ENCODE peak calls at places on chromosomes 6 and 20, in nine cellular contexts. B is breast epithelium, T is body of pancreas, A is adrenal gland, R is cardiac muscle cell, V is fibroblast of lung, U is iPS DF 6.9, J is uterus, H is neural progenitor cell. F is an unnamed sample.

GRCh38 chr6:100663219-100663863 is 198.6 kb upstream of the SIM1 start:
- DNase-seq in J (no peak), U (no peak), V (peak; percentile 91), H (no peak), T (no peak), B (no peak), A (no peak), R (no peak), F (no peak)

GRCh38 chr6:27767851-27768250 is 144.3 kb downstream of the OR2B2 start:
- DNase-seq in R (no peak), U (no peak), J (no peak), V (no peak), B (no peak), A (no peak), H (no peak), T (no peak), F (no peak)

GRCh38 chr20:58649288-58650180 is 1.5 kb upstream of the STX16 start:
- DNase-seq in V (no peak), A (peak; percentile 26), J (no peak), B (no peak), R (peak; percentile 42), U (no peak), H (peak; percentile 51), T (peak; percentile 31), F (peak; percentile 34)

GRCh38 chr20:1964659-1965405 is 29.0 kb downstream of the PDYN start:
- DNase-seq in J (no peak), H (peak; percentile 58), A (no peak), T (no peak), V (no peak), U (no peak), R (no peak), B (peak; percentile 13), F (no peak)

GRCh38 chr6:142706200-142706599 is 238.8 kb downstream of the HIVEP2 start:
- DNase-seq in R (no peak), U (no peak), T (no peak), A (no peak), B (no peak), H (no peak), J (no peak), V (no peak), F (no peak)

GRCh38 chr20:47438464-47439381 is 63.0 kb upstream of the NCOA3 start:
- DNase-seq in U (no peak), J (no peak), B (peak; percentile 37), R (no peak), A (no peak), H (no peak), T (no peak), V (peak; percentile 61), F (no peak)

GRCh38 chr6:93721386-93722048 is 302.2 kb upstream of the EPHA7 start:
- DNase-seq in U (peak; percentile 67), B (no peak), R (peak; percentile 60), J (no peak), V (peak; percentile 6), A (no peak), H (peak; percentile 77), T (no peak), F (no peak)

GRCh38 chr6:55670850-55671413 is 91.9 kb upstream of the HMGCLL1 start:
- DNase-seq in A (no peak), R (no peak), T (no peak), B (no peak), U (no peak), J (no peak), H (peak; percentile 9), V (no peak), F (no peak)

GRCh38 chr20:61801065-61801360 is 264.7 kb downstream of the TAF4 start:
- DNase-seq in U (no peak), R (no peak), T (no peak), B (no peak), J (no peak), A (no peak), V (no peak), H (no peak), F (no peak)

GRCh38 chr6:106102967-106103727 is 17.0 kb downstream of the PRDM1 start:
- DNase-seq in A (no peak), R (peak; percentile 25), B (no peak), J (no peak), T (no peak), U (no peak), H (no peak), V (no peak), F (no peak)

GRCh38 chr20:54200487-54201267 is 7.2 kb upstream of the PFDN4 start:
- DNase-seq in A (no peak), V (no peak), R (no peak), H (no peak), B (no peak), J (no peak), T (no peak), U (no peak), F (no peak)

GRCh38 chr6:134176283-134176975 is 124.0 kb upstream of the SLC2A12 start:
- DNase-seq in R (peak; percentile 56), H (peak; percentile 69), U (no peak), B (peak; percentile 34), A (peak; percentile 67), T (peak; percentile 75), J (peak; percentile 24), V (peak; percentile 71), F (peak; percentile 62)

GRCh38 chr6:145809785-145810184 is 4.8 kb downstream of the FBXO30 start:
- DNase-seq in J (no peak), B (no peak), U (no peak), A (no peak), T (no peak), V (peak; percentile 60), H (no peak), R (no peak), F (no peak)

GRCh38 chr20:4252005-4252404 is 236.6 kb upstream of the RNF24 start:
- DNase-seq in U (no peak), H (no peak), B (no peak), A (no peak), J (no peak), V (no peak), T (no peak), R (no peak), F (no peak)

GRCh38 chr20:60143450-60143849 is 185.2 kb downstream of the CDH26 start:
- DNase-seq in B (no peak), R (no peak), A (no peak), H (no peak), T (no peak), U (no peak), V (no peak), J (no peak), F (no peak)

GRCh38 chr6:37074053-37074827 is 68.8 kb downstream of the FGD2 start:
- DNase-seq in H (no peak), R (no peak), A (no peak), J (peak; percentile 65), T (peak; percentile 31), V (peak; percentile 64), U (no peak), B (no peak), F (no peak)

GRCh38 chr6:52877168-52877567 is 32.3 kb downstream of the GSTA3 start:
- DNase-seq in U (no peak), A (no peak), B (no peak), T (no peak), R (no peak), H (no peak), V (peak; percentile 97), J (no peak), F (no peak)

GRCh38 chr20:35697696-35698297 is 1.4 kb downstream of the NFS1 start:
- DNase-seq in U (no peak), B (no peak), R (no peak), A (no peak), H (no peak), T (no peak), V (no peak), J (no peak), F (peak; percentile 15)

GRCh38 chr6:131225127-131225526 is 89.9 kb downstream of the AKAP7 start:
- DNase-seq in T (no peak), R (no peak), J (no peak), B (no peak), A (no peak), U (no peak), H (no peak), V (no peak), F (no peak)

GRCh38 chr6:11586574-11586973 is 49.0 kb downstream of the TMEM170B start:
- DNase-seq in V (peak; percentile 95), U (no peak), T (no peak), R (no peak), A (no peak), J (no peak), H (peak; percentile 21), B (no peak), F (no peak)

GRCh38 chr6:93420163-93420806 is 926 bp upstream of the EPHA7 start:
- DNase-seq in T (no peak), A (no peak), B (no peak), R (peak; percentile 13), U (no peak), J (no peak), V (no peak), H (peak; percentile 41), F (no peak)

DNA sequence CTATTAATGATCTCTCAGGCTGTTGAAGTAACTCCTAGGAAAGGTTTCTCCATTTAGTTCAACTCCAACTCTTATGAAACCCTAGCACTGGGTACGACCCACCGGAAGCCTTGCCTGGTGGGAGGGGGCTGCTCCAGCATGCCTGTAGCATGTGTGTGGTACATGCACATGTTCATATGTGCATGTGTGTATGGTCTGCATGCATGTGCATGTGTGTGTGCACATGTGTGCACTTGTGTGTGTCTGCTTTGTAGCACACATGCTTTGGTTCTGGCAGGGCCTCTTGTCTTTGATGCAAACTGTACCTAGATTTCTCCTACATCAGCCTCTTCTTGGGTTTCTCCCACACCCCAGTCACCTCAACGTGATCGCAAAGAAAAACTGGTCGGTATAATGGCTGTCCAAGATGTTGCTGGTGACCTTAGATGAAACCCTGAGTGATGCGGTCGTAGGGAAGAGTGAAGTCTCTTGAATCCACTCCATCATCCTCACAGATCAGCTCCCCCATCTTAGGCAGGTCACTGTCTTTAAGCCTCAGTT is 193.5 kb downstream of the MYLK4 start:
- DNase-seq in H (no peak), T (no peak), U (no peak), R (no peak), A (no peak), V (no peak), B (no peak), J (no peak), F (no peak)
- H3K4me1 ChIP-seq in H (peaks cover 21% of the 10 kb centered on the region), T (no peaks in the 10 kb centered on the region), U (peaks cover 1% of the 10 kb centered on the region), R (no peaks in the 10 kb centered on the region), A (no peaks in the 10 kb centered on the region), V (no peaks in the 10 kb centered on the region), B (no peaks in the 10 kb centered on the region), J (no peaks in the 10 kb centered on the region), F (no peaks in the 10 kb centered on the region)

GRCh38 chr20:10508468-10509251 is 73.6 kb downstream of the SLX4IP start:
- DNase-seq in V (peak; percentile 76), R (no peak), T (peak; percentile 25), U (no peak), J (peak; percentile 76), B (no peak), A (peak; percentile 41), H (no peak), F (no peak)
- H3K4me1 ChIP-seq in V (peaks cover 16% of the 10 kb centered on the region), R (peaks cover 4% of the 10 kb centered on the region), T (peaks cover 34% of the 10 kb centered on the region), U (peaks cover 7% of the 10 kb centered on the region), J (peaks cover 12% of the 10 kb centered on the region), B (peaks cover 4% of the 10 kb centered on the region), A (peaks cover 42% of the 10 kb centered on the region), H (no peaks in the 10 kb centered on the region), F (peaks cover 28% of the 10 kb centered on the region)

GRCh38 chr6:107641500-107641931 is 151.6 kb downstream of the SOBP start:
- DNase-seq in U (no peak), J (no peak), V (no peak), R (no peak), A (no peak), T (peak; percentile 69), B (no peak), H (no peak), F (no peak)
- H3K4me1 ChIP-seq in U (no peaks in the 10 kb centered on the region), J (no peaks in the 10 kb centered on the region), V (no peaks in the 10 kb centered on the region), R (peaks cover 4% of the 10 kb centered on the region), A (peaks cover 4% of the 10 kb centered on the region), T (no peaks in the 10 kb centered on the region), B (no peaks in the 10 kb centered on the region), H (peaks cover 10% of the 10 kb centered on the region), F (peaks cover 28% of the 10 kb centered on the region)

GRCh38 chr6:41467627-41468404 is 78.4 kb upstream of the FOXP4 start:
- DNase-seq in R (no peak), T (no peak), A (no peak), J (no peak), U (no peak), V (no peak), B (no peak), H (no peak), F (no peak)
- H3K4me1 ChIP-seq in R (peaks cover 11% of the 10 kb centered on the region), T (peaks cover 10% of the 10 kb centered on the region), A (no peaks in the 10 kb centered on the region), J (peaks cover 9% of the 10 kb centered on the region), U (peaks cover 14% of the 10 kb centered on the region), V (no peaks in the 10 kb centered on the region), B (no peaks in the 10 kb centered on the region), H (peaks cover 39% of the 10 kb centered on the region), F (peaks cover 11% of the 10 kb centered on the region)